ENCODE peak calls at places on chromosomes 11 and 22, in ten cellular contexts. W is mammary epithelial cell, R is ovary, K is stomach, O is left ventricle myocardium inferior, M is colonic mucosa, P is body of pancreas, V is fibroblast of lung, B is pancreas, Z is GM23338. I is an unnamed sample.

GRCh38 chr22:24410110-24410856 is 17.1 kb upstream of the ADORA2A start:
- DNase-seq in W (no peak), R (no peak), K (peak; percentile 22), O (no peak), M (no peak), P (no peak), V (peak; percentile 61), B (no peak), Z (no peak), I (peak; percentile 46)

GRCh38 chr22:28969401-28970168 is 86.2 kb downstream of the ZNRF3 start:
- DNase-seq in W (no peak), R (no peak), K (no peak), O (no peak), M (no peak), P (no peak), V (no peak), B (no peak), Z (no peak), I (no peak)

GRCh38 chr22:42316988-42317387 is 46.5 kb upstream of the TCF20 start:
- DNase-seq in W (peak; percentile 74), R (peak; percentile 45), K (peak; percentile 65), O (peak; percentile 31), M (peak; percentile 91), P (no peak), V (no peak), B (no peak), Z (no peak), I (no peak)

GRCh38 chr11:36149538-36150242 is 139.5 kb downstream of the COMMD9 start:
- DNase-seq in W (peak; percentile 100), R (peak; percentile 66), K (peak; percentile 33), O (no peak), M (peak; percentile 31), P (peak; percentile 41), V (peak; percentile 99), B (peak; percentile 43), Z (peak; percentile 69), I (peak; percentile 87)

GRCh38 chr11:61630104-61630503 is 49.2 kb upstream of the SYT7 start:
- DNase-seq in W (no peak), R (no peak), K (no peak), O (no peak), M (no peak), P (no peak), V (no peak), B (no peak), Z (no peak), I (no peak)

GRCh38 chr11:77560605-77561004 is 29.1 kb upstream of the AQP11 start:
- DNase-seq in W (peak; percentile 77), R (no peak), K (no peak), O (no peak), M (no peak), P (no peak), V (peak; percentile 24), B (no peak), Z (no peak), I (no peak)

GRCh38 chr11:61947486-61948210 is 2.5 kb upstream of the BEST1 start:
- DNase-seq in W (peak; percentile 59), R (peak; percentile 95), K (peak; percentile 88), O (peak; percentile 85), M (peak; percentile 86), P (peak; percentile 87), V (peak; percentile 95), B (peak; percentile 88), Z (peak; percentile 93), I (peak; percentile 94)

GRCh38 chr11:111735262-111736116 is 30.7 kb downstream of the PPP2R1B start:
- DNase-seq in W (peak; percentile 95), R (peak; percentile 93), K (peak; percentile 54), O (peak; percentile 73), M (peak; percentile 57), P (no peak), V (peak; percentile 99), B (peak; percentile 62), Z (no peak), I (peak; percentile 94)

GRCh38 chr22:26516503-26516902 is 4.2 kb upstream of the TFIP11 start:
- DNase-seq in W (no peak), R (no peak), K (no peak), O (no peak), M (no peak), P (no peak), V (no peak), B (no peak), Z (no peak), I (no peak)

GRCh38 chr11:119382101-119382500 is 611 bp upstream of the USP2 start:
- DNase-seq in W (no peak), R (no peak), K (no peak), O (no peak), M (no peak), P (no peak), V (no peak), B (no peak), Z (peak; percentile 47), I (no peak)

GRCh38 chr22:41511521-41511968 is 32.7 kb downstream of the POLR3H start:
- DNase-seq in W (no peak), R (no peak), K (no peak), O (no peak), M (no peak), P (no peak), V (no peak), B (no peak), Z (no peak), I (no peak)

GRCh38 chr11:62881579-62882427 is 1.1 kb downstream of the SLC3A2 start:
- DNase-seq in W (peak; percentile 96), R (peak; percentile 97), K (peak; percentile 94), O (peak; percentile 90), M (peak; percentile 98), P (peak; percentile 91), V (peak; percentile 98), B (peak; percentile 93), Z (peak; percentile 96), I (peak; percentile 99)

GRCh38 chr11:107446822-107447431 is 10.7 kb downstream of the CWF19L2 start:
- DNase-seq in W (no peak), R (no peak), K (no peak), O (no peak), M (no peak), P (no peak), V (no peak), B (no peak), Z (no peak), I (no peak)

GRCh38 chr11:95282337-95282751 is 51.3 kb upstream of the SESN3 start:
- DNase-seq in W (no peak), R (no peak), K (no peak), O (no peak), M (no peak), P (no peak), V (peak; percentile 47), B (no peak), Z (peak; percentile 48), I (no peak)

GRCh38 chr11:115005663-115006062 is 327.3 kb downstream of the NXPE2 start:
- DNase-seq in W (no peak), R (no peak), K (no peak), O (no peak), M (no peak), P (no peak), V (no peak), B (no peak), Z (no peak), I (no peak)

GRCh38 chr11:130457909-130458729 is 9.7 kb downstream of the ADAMTS15 start:
- DNase-seq in W (peak; percentile 35), R (no peak), K (no peak), O (peak; percentile 56), M (no peak), P (no peak), V (peak; percentile 61), B (no peak), Z (no peak), I (no peak)

GRCh38 chr11:63687845-63688244 is 6.5 kb downstream of the RTN3 start:
- DNase-seq in W (no peak), R (no peak), K (no peak), O (no peak), M (no peak), P (no peak), V (no peak), B (no peak), Z (no peak), I (no peak)

GRCh38 chr11:113373306-113373705 is 14.3 kb upstream of the ANKK1 start:
- DNase-seq in W (peak; percentile 79), R (no peak), K (no peak), O (no peak), M (no peak), P (no peak), V (peak; percentile 32), B (no peak), Z (no peak), I (no peak)

GRCh38 chr11:7577883-7578242 is 64.1 kb downstream of the PPFIBP2 start:
- DNase-seq in W (no peak), R (no peak), K (no peak), O (no peak), M (peak; percentile 38), P (no peak), V (peak; percentile 47), B (no peak), Z (peak; percentile 69), I (no peak)
- H3K4me1 ChIP-seq in W (peaks cover 31% of the 10 kb centered on the region), R (peaks cover 35% of the 10 kb centered on the region), K (peaks cover 59% of the 10 kb centered on the region), O (peaks cover 75% of the 10 kb centered on the region), M (peaks cover 23% of the 10 kb centered on the region), P (peaks cover 18% of the 10 kb centered on the region), V (peaks cover 43% of the 10 kb centered on the region), B (peaks cover 5% of the 10 kb centered on the region), Z (peaks cover 65% of the 10 kb centered on the region), I (peaks cover 47% of the 10 kb centered on the region)

GRCh38 chr22:45562537-45563361 is 60.1 kb downstream of the FBLN1 start:
- DNase-seq in W (no peak), R (no peak), K (no peak), O (no peak), M (no peak), P (no peak), V (no peak), B (no peak), Z (no peak), I (peak; percentile 59)
- H3K36me3 ChIP-seq in W (no peaks in the 10 kb centered on the region), R (no peaks in the 10 kb centered on the region), K (no peaks in the 10 kb centered on the region), O (peaks cover 14% of the 10 kb centered on the region), M (no peaks in the 10 kb centered on the region), P (no peaks in the 10 kb centered on the region), V (no peaks in the 10 kb centered on the region), B (no peaks in the 10 kb centered on the region), Z (peaks cover 7% of the 10 kb centered on the region), I (no peaks in the 10 kb centered on the region)

DNA sequence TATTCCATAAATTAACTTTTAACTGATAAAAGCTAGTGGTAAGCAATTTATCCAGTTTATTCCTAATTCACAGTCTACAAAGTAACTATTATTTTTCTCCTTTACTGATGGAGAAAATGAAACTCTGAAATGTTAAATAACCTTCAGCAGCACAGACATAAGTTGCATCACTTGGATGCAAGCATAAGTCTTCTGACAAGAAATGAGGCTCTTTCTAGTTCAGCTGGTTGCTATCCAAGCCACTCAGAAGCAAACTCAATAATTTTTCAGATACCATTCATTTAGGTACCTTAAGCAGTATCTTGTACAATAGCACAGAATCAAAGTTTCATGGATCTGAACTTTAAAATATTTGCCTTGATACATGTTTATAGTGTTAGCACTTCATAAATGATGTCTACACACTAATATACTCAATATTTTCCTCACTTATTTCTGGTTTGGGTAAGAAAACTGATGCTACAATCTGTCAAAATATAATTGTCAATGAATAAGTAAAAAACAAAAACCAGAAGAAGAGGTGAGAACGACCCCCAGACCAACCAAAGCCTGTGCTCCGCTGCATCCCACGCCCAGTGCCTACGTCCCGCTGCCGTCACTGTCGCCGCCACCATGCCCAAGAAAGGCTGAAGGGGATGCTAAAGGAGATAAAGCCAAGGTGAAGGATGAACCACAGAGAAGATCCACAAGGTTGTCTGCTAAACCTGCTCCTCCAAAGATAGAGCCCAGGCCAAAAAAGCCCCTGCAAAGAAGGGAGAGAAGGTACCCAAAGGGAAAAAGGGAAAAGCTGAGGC is 18.1 kb downstream of the FAM168A start:
- DNase-seq in W (no peak), R (no peak), K (no peak), O (no peak), M (no peak), P (no peak), V (no peak), B (no peak), Z (no peak), I (no peak)
- TF ChIP-seq CTCF in W (no peak), R (no peak), K (no peak), O (no peak), M (no peak), P (no peak), V (no peak), B (no peak), Z (no peak), I (no peak)

GRCh38 chr11:117792241-117792640 is 4.8 kb downstream of the DSCAML1 start:
- DNase-seq in W (no peak), R (no peak), K (no peak), O (no peak), M (no peak), P (no peak), V (no peak), B (no peak), Z (no peak), I (no peak)
- H3K4me1 ChIP-seq in W (peaks cover 12% of the 10 kb centered on the region), R (peaks cover 7% of the 10 kb centered on the region), K (peaks cover 17% of the 10 kb centered on the region), O (peaks cover 20% of the 10 kb centered on the region), M (peaks cover 5% of the 10 kb centered on the region), P (peaks cover 20% of the 10 kb centered on the region), V (no peaks in the 10 kb centered on the region), B (peaks cover 7% of the 10 kb centered on the region), Z (peaks cover 10% of the 10 kb centered on the region), I (peaks cover 11% of the 10 kb centered on the region)